ENCODE peak calls at places on chromosomes 5 and 9, in seven cellular contexts. V is type B pancreatic cell; M is frontal cortex; B is natural killer cell treated with Interleukin-12 subunit alpha and Interleukin-12 subunit beta and Interleukin-15 and Interleukin-18, amount 100 ng/mL, for 72 hours; J is HCT116; K is H7; D is NB4. L is an unnamed sample.

GRCh38 chr5:141845371-141845821 is 32.8 kb downstream of the PCDH1 start:
- DNase-seq in V (no peak), M (no peak), B (no peak), J (no peak), K (peak), D (peak), L (no peak)

GRCh38 chr9:84953252-84953773 is 283.8 kb downstream of the NTRK2 start:
- DNase-seq in V (no peak), M (no peak), B (no peak), J (no peak), K (no peak), D (no peak), L (no peak)

GRCh38 chr5:169566202-169566601 is 17.4 kb upstream of the SPDL1 start:
- DNase-seq in V (no peak), M (no peak), B (no peak), J (no peak), K (no peak), D (no peak), L (no peak)

GRCh38 chr9:96483197-96483596 is 33.2 kb downstream of the HABP4 start:
- DNase-seq in V (no peak), M (no peak), B (no peak), J (no peak), K (no peak), D (no peak), L (no peak)

GRCh38 chr9:129125478-129125877 is 14.3 kb downstream of the PTPA start:
- DNase-seq in V (no peak), M (no peak), B (no peak), J (peak), K (no peak), D (peak), L (peak)

GRCh38 chr5:2621631-2622030 is 129.8 kb downstream of the IRX2 start:
- DNase-seq in V (no peak), M (no peak), B (no peak), J (no peak), K (no peak), D (no peak), L (no peak)

GRCh38 chr5:172837640-172838039 is 3.6 kb downstream of the ERGIC1 start:
- DNase-seq in V (no peak), M (no peak), B (no peak), J (no peak), K (no peak), D (no peak), L (no peak)

GRCh38 chr5:7208911-7209310 is 187.0 kb upstream of the ADCY2 start:
- DNase-seq in V (no peak), M (no peak), B (no peak), J (no peak), K (no peak), D (no peak), L (no peak)

GRCh38 chr5:128197911-128198522 is 114.5 kb downstream of the SLC12A2 start:
- DNase-seq in V (no peak), M (no peak), B (no peak), J (no peak), K (no peak), D (no peak), L (no peak)

GRCh38 chr9:82412586-82412985 is 424.0 kb downstream of the SPATA31D1 start:
- DNase-seq in V (no peak), M (no peak), B (no peak), J (no peak), K (no peak), D (no peak), L (no peak)

GRCh38 chr5:72649449-72649848 is 142.2 kb upstream of the ZNF366 start:
- DNase-seq in V (no peak), M (no peak), B (no peak), J (no peak), K (no peak), D (peak), L (no peak)

L was measured in LoVo.